ENCODE peak calls at places on chromosome 17, in nine cellular contexts. One of them, this sample, is unnamed.

GRCh38 chr17:35341465-35341992 is 31.9 kb downstream of the SLFN11 start:
- DNase-seq in hepatic stellate cell: no peak
- DNase-seq in central memory CD8-positive, alpha-beta T cell: no peak
- DNase-seq in ecto neural progenitor cell: no peak
- DNase-seq in Daoy: no peak
- DNase-seq in cardiac septum: no peak
- DNase-seq in psoas muscle: no peak
- DNase-seq in naive thymus-derived CD4-positive, alpha-beta T cell: peak
- DNase-seq in activated effector memory CD4-positive, alpha-beta T cell treated with anti-CD3 and anti-CD28 coated beads, Interleukin-2, amount 50 U/mL, for 16 hours: no peak
- DNase-seq in this sample: no peak

GRCh38 chr17:4365628-4366311 is 705 bp downstream of the UBE2G1 start:
- DNase-seq in hepatic stellate cell: no peak
- DNase-seq in naive thymus-derived CD4-positive, alpha-beta T cell: no peak
- DNase-seq in Daoy: peak
- DNase-seq in activated effector memory CD4-positive, alpha-beta T cell treated with anti-CD3 and anti-CD28 coated beads, Interleukin-2, amount 50 U/mL, for 16 hours: no peak
- DNase-seq in ecto neural progenitor cell: no peak
- DNase-seq in central memory CD8-positive, alpha-beta T cell: no peak
- DNase-seq in cardiac septum: peak
- DNase-seq in psoas muscle: peak
- DNase-seq in this sample: peak

GRCh38 chr17:2380225-2380922 is 20.5 kb downstream of the MNT start:
- DNase-seq in naive thymus-derived CD4-positive, alpha-beta T cell: no peak
- DNase-seq in Daoy: no peak
- DNase-seq in activated effector memory CD4-positive, alpha-beta T cell treated with anti-CD3 and anti-CD28 coated beads, Interleukin-2, amount 50 U/mL, for 16 hours: no peak
- DNase-seq in hepatic stellate cell: no peak
- DNase-seq in psoas muscle: no peak
- DNase-seq in ecto neural progenitor cell: no peak
- DNase-seq in central memory CD8-positive, alpha-beta T cell: no peak
- DNase-seq in cardiac septum: no peak
- DNase-seq in this sample: no peak

GRCh38 chr17:32626371-32626770 is 139.6 kb downstream of the CDK5R1 start:
- DNase-seq in central memory CD8-positive, alpha-beta T cell: no peak
- DNase-seq in hepatic stellate cell: no peak
- DNase-seq in ecto neural progenitor cell: no peak
- DNase-seq in activated effector memory CD4-positive, alpha-beta T cell treated with anti-CD3 and anti-CD28 coated beads, Interleukin-2, amount 50 U/mL, for 16 hours: no peak
- DNase-seq in naive thymus-derived CD4-positive, alpha-beta T cell: no peak
- DNase-seq in cardiac septum: no peak
- DNase-seq in Daoy: no peak
- DNase-seq in psoas muscle: no peak
- DNase-seq in this sample: no peak

GRCh38 chr17:67194134-67194533 is 50.9 kb downstream of the HELZ start:
- DNase-seq in hepatic stellate cell: peak
- DNase-seq in ecto neural progenitor cell: no peak
- DNase-seq in psoas muscle: no peak
- DNase-seq in cardiac septum: no peak
- DNase-seq in activated effector memory CD4-positive, alpha-beta T cell treated with anti-CD3 and anti-CD28 coated beads, Interleukin-2, amount 50 U/mL, for 16 hours: no peak
- DNase-seq in naive thymus-derived CD4-positive, alpha-beta T cell: no peak
- DNase-seq in central memory CD8-positive, alpha-beta T cell: no peak
- DNase-seq in Daoy: no peak
- DNase-seq in this sample: peak

GRCh38 chr17:32504166-32504990 is 17.6 kb downstream of the CDK5R1 start:
- DNase-seq in hepatic stellate cell: peak
- DNase-seq in psoas muscle: peak
- DNase-seq in Daoy: peak
- DNase-seq in activated effector memory CD4-positive, alpha-beta T cell treated with anti-CD3 and anti-CD28 coated beads, Interleukin-2, amount 50 U/mL, for 16 hours: peak
- DNase-seq in cardiac septum: no peak
- DNase-seq in ecto neural progenitor cell: no peak
- DNase-seq in central memory CD8-positive, alpha-beta T cell: no peak
- DNase-seq in naive thymus-derived CD4-positive, alpha-beta T cell: no peak
- DNase-seq in this sample: no peak

GRCh38 chr17:62778990-62779681 is 29.0 kb downstream of the MARCHF10 start:
- DNase-seq in naive thymus-derived CD4-positive, alpha-beta T cell: no peak
- DNase-seq in cardiac septum: no peak
- DNase-seq in hepatic stellate cell: peak
- DNase-seq in ecto neural progenitor cell: no peak
- DNase-seq in central memory CD8-positive, alpha-beta T cell: no peak
- DNase-seq in psoas muscle: no peak
- DNase-seq in Daoy: peak
- DNase-seq in activated effector memory CD4-positive, alpha-beta T cell treated with anti-CD3 and anti-CD28 coated beads, Interleukin-2, amount 50 U/mL, for 16 hours: no peak
- DNase-seq in this sample: no peak

GRCh38 chr17:57987582-57988300 is at the start of gene VEZF1:
- DNase-seq in Daoy: peak
- DNase-seq in psoas muscle: peak
- DNase-seq in central memory CD8-positive, alpha-beta T cell: no peak
- DNase-seq in naive thymus-derived CD4-positive, alpha-beta T cell: peak
- DNase-seq in ecto neural progenitor cell: peak
- DNase-seq in activated effector memory CD4-positive, alpha-beta T cell treated with anti-CD3 and anti-CD28 coated beads, Interleukin-2, amount 50 U/mL, for 16 hours: peak
- DNase-seq in cardiac septum: peak
- DNase-seq in hepatic stellate cell: peak
- DNase-seq in this sample: peak

GRCh38 chr17:59331929-59332889 is 754 bp downstream of the YPEL2 start:
- DNase-seq in naive thymus-derived CD4-positive, alpha-beta T cell: peak
- DNase-seq in ecto neural progenitor cell: peak
- DNase-seq in activated effector memory CD4-positive, alpha-beta T cell treated with anti-CD3 and anti-CD28 coated beads, Interleukin-2, amount 50 U/mL, for 16 hours: peak
- DNase-seq in psoas muscle: peak
- DNase-seq in Daoy: peak
- DNase-seq in central memory CD8-positive, alpha-beta T cell: no peak
- DNase-seq in cardiac septum: peak
- DNase-seq in hepatic stellate cell: peak
- DNase-seq in this sample: peak

GRCh38 chr17:1606352-1606985 is 22.2 kb downstream of the SLC43A2 start:
- DNase-seq in psoas muscle: no peak
- DNase-seq in hepatic stellate cell: no peak
- DNase-seq in central memory CD8-positive, alpha-beta T cell: no peak
- DNase-seq in Daoy: no peak
- DNase-seq in ecto neural progenitor cell: no peak
- DNase-seq in naive thymus-derived CD4-positive, alpha-beta T cell: no peak
- DNase-seq in cardiac septum: no peak
- DNase-seq in activated effector memory CD4-positive, alpha-beta T cell treated with anti-CD3 and anti-CD28 coated beads, Interleukin-2, amount 50 U/mL, for 16 hours: peak
- DNase-seq in this sample: no peak

GRCh38 chr17:32265192-32265895 is at the start of gene RHBDL3:
- DNase-seq in central memory CD8-positive, alpha-beta T cell: no peak
- DNase-seq in Daoy: no peak
- DNase-seq in psoas muscle: peak
- DNase-seq in naive thymus-derived CD4-positive, alpha-beta T cell: no peak
- DNase-seq in cardiac septum: no peak
- DNase-seq in activated effector memory CD4-positive, alpha-beta T cell treated with anti-CD3 and anti-CD28 coated beads, Interleukin-2, amount 50 U/mL, for 16 hours: peak
- DNase-seq in hepatic stellate cell: no peak
- DNase-seq in ecto neural progenitor cell: peak
- DNase-seq in this sample: no peak

GRCh38 chr17:6457688-6458190 is 13.5 kb downstream of the PIMREG start:
- DNase-seq in ecto neural progenitor cell: no peak
- DNase-seq in Daoy: no peak
- DNase-seq in central memory CD8-positive, alpha-beta T cell: no peak
- DNase-seq in cardiac septum: no peak
- DNase-seq in hepatic stellate cell: no peak
- DNase-seq in psoas muscle: no peak
- DNase-seq in activated effector memory CD4-positive, alpha-beta T cell treated with anti-CD3 and anti-CD28 coated beads, Interleukin-2, amount 50 U/mL, for 16 hours: no peak
- DNase-seq in naive thymus-derived CD4-positive, alpha-beta T cell: no peak
- DNase-seq in this sample: no peak

GRCh38 chr17:8994319-8994718 is 27.0 kb upstream of the NTN1 start:
- DNase-seq in cardiac septum: peak
- DNase-seq in hepatic stellate cell: peak
- DNase-seq in Daoy: peak
- DNase-seq in activated effector memory CD4-positive, alpha-beta T cell treated with anti-CD3 and anti-CD28 coated beads, Interleukin-2, amount 50 U/mL, for 16 hours: peak
- DNase-seq in ecto neural progenitor cell: peak
- DNase-seq in naive thymus-derived CD4-positive, alpha-beta T cell: no peak
- DNase-seq in central memory CD8-positive, alpha-beta T cell: peak
- DNase-seq in psoas muscle: peak
- DNase-seq in this sample: peak

GRCh38 chr17:44636562-44636961 is 19.7 kb upstream of the MEIOC start:
- DNase-seq in Daoy: peak
- DNase-seq in activated effector memory CD4-positive, alpha-beta T cell treated with anti-CD3 and anti-CD28 coated beads, Interleukin-2, amount 50 U/mL, for 16 hours: no peak
- DNase-seq in ecto neural progenitor cell: no peak
- DNase-seq in cardiac septum: no peak
- DNase-seq in central memory CD8-positive, alpha-beta T cell: no peak
- DNase-seq in naive thymus-derived CD4-positive, alpha-beta T cell: peak
- DNase-seq in hepatic stellate cell: peak
- DNase-seq in psoas muscle: no peak
- DNase-seq in this sample: peak

GRCh38 chr17:82231562-82232321 is 2.9 kb downstream of the SLC16A3 start:
- DNase-seq in hepatic stellate cell: peak
- DNase-seq in Daoy: peak
- DNase-seq in naive thymus-derived CD4-positive, alpha-beta T cell: no peak
- DNase-seq in psoas muscle: peak
- DNase-seq in activated effector memory CD4-positive, alpha-beta T cell treated with anti-CD3 and anti-CD28 coated beads, Interleukin-2, amount 50 U/mL, for 16 hours: peak
- DNase-seq in cardiac septum: peak
- DNase-seq in ecto neural progenitor cell: peak
- DNase-seq in central memory CD8-positive, alpha-beta T cell: no peak
- DNase-seq in this sample: no peak

GRCh38 chr17:8488931-8489330 is 53.2 kb downstream of the NDEL1 start:
- DNase-seq in cardiac septum: no peak
- DNase-seq in ecto neural progenitor cell: no peak
- DNase-seq in central memory CD8-positive, alpha-beta T cell: no peak
- DNase-seq in Daoy: peak
- DNase-seq in psoas muscle: peak
- DNase-seq in activated effector memory CD4-positive, alpha-beta T cell treated with anti-CD3 and anti-CD28 coated beads, Interleukin-2, amount 50 U/mL, for 16 hours: no peak
- DNase-seq in hepatic stellate cell: peak
- DNase-seq in naive thymus-derived CD4-positive, alpha-beta T cell: no peak
- DNase-seq in this sample: peak

GRCh38 chr17:44995602-44996001 is 27.5 kb upstream of the C1QL1 start:
- DNase-seq in hepatic stellate cell: no peak
- DNase-seq in activated effector memory CD4-positive, alpha-beta T cell treated with anti-CD3 and anti-CD28 coated beads, Interleukin-2, amount 50 U/mL, for 16 hours: no peak
- DNase-seq in naive thymus-derived CD4-positive, alpha-beta T cell: no peak
- DNase-seq in Daoy: no peak
- DNase-seq in cardiac septum: no peak
- DNase-seq in ecto neural progenitor cell: no peak
- DNase-seq in psoas muscle: no peak
- DNase-seq in central memory CD8-positive, alpha-beta T cell: no peak
- DNase-seq in this sample: no peak

GRCh38 chr17:35086164-35086563 is 22.7 kb upstream of the RFFL start:
- DNase-seq in ecto neural progenitor cell: no peak
- DNase-seq in cardiac septum: no peak
- DNase-seq in naive thymus-derived CD4-positive, alpha-beta T cell: no peak
- DNase-seq in activated effector memory CD4-positive, alpha-beta T cell treated with anti-CD3 and anti-CD28 coated beads, Interleukin-2, amount 50 U/mL, for 16 hours: no peak
- DNase-seq in hepatic stellate cell: no peak
- DNase-seq in psoas muscle: no peak
- DNase-seq in central memory CD8-positive, alpha-beta T cell: no peak
- DNase-seq in Daoy: no peak
- DNase-seq in this sample: no peak

GRCh38 chr17:35298639-35299038 is 55.8 kb downstream of the SLFN5 start:
- DNase-seq in central memory CD8-positive, alpha-beta T cell: no peak
- DNase-seq in Daoy: no peak
- DNase-seq in activated effector memory CD4-positive, alpha-beta T cell treated with anti-CD3 and anti-CD28 coated beads, Interleukin-2, amount 50 U/mL, for 16 hours: no peak
- DNase-seq in ecto neural progenitor cell: no peak
- DNase-seq in cardiac septum: no peak
- DNase-seq in naive thymus-derived CD4-positive, alpha-beta T cell: no peak
- DNase-seq in hepatic stellate cell: no peak
- DNase-seq in psoas muscle: no peak
- DNase-seq in this sample: no peak

GRCh38 chr17:63317166-63317845 is 128.8 kb downstream of the CYB561 start:
- DNase-seq in psoas muscle: no peak
- DNase-seq in naive thymus-derived CD4-positive, alpha-beta T cell: no peak
- DNase-seq in central memory CD8-positive, alpha-beta T cell: no peak
- DNase-seq in cardiac septum: no peak
- DNase-seq in Daoy: no peak
- DNase-seq in ecto neural progenitor cell: no peak
- DNase-seq in activated effector memory CD4-positive, alpha-beta T cell treated with anti-CD3 and anti-CD28 coated beads, Interleukin-2, amount 50 U/mL, for 16 hours: no peak
- DNase-seq in hepatic stellate cell: no peak
- DNase-seq in this sample: no peak

GRCh38 chr17:2649191-2649590 is 55.7 kb downstream of the PAFAH1B1 start:
- DNase-seq in hepatic stellate cell: no peak
- DNase-seq in ecto neural progenitor cell: no peak
- DNase-seq in Daoy: no peak
- DNase-seq in psoas muscle: no peak
- DNase-seq in cardiac septum: no peak
- DNase-seq in central memory CD8-positive, alpha-beta T cell: no peak
- DNase-seq in activated effector memory CD4-positive, alpha-beta T cell treated with anti-CD3 and anti-CD28 coated beads, Interleukin-2, amount 50 U/mL, for 16 hours: no peak
- DNase-seq in naive thymus-derived CD4-positive, alpha-beta T cell: no peak
- DNase-seq in this sample: no peak

GRCh38 chr17:38885044-38885727 is 15.3 kb downstream of the LASP1 start:
- DNase-seq in naive thymus-derived CD4-positive, alpha-beta T cell: no peak
- DNase-seq in Daoy: no peak
- DNase-seq in ecto neural progenitor cell: no peak
- DNase-seq in cardiac septum: no peak
- DNase-seq in hepatic stellate cell: no peak
- DNase-seq in central memory CD8-positive, alpha-beta T cell: no peak
- DNase-seq in activated effector memory CD4-positive, alpha-beta T cell treated with anti-CD3 and anti-CD28 coated beads, Interleukin-2, amount 50 U/mL, for 16 hours: no peak
- DNase-seq in psoas muscle: no peak
- DNase-seq in this sample: no peak

GRCh38 chr17:79620207-79621038 is 9.6 kb upstream of the RBFOX3 start:
- DNase-seq in hepatic stellate cell: no peak
- DNase-seq in central memory CD8-positive, alpha-beta T cell: no peak
- DNase-seq in activated effector memory CD4-positive, alpha-beta T cell treated with anti-CD3 and anti-CD28 coated beads, Interleukin-2, amount 50 U/mL, for 16 hours: peak
- DNase-seq in naive thymus-derived CD4-positive, alpha-beta T cell: no peak
- DNase-seq in psoas muscle: no peak
- DNase-seq in ecto neural progenitor cell: peak
- DNase-seq in Daoy: no peak
- DNase-seq in cardiac septum: peak
- DNase-seq in this sample: no peak

GRCh38 chr17:42378597-42379594 is 9.3 kb downstream of the STAT3 start:
- DNase-seq in psoas muscle: no peak
- DNase-seq in hepatic stellate cell: peak
- DNase-seq in naive thymus-derived CD4-positive, alpha-beta T cell: peak
- DNase-seq in activated effector memory CD4-positive, alpha-beta T cell treated with anti-CD3 and anti-CD28 coated beads, Interleukin-2, amount 50 U/mL, for 16 hours: peak
- DNase-seq in Daoy: peak
- DNase-seq in central memory CD8-positive, alpha-beta T cell: no peak
- DNase-seq in cardiac septum: no peak
- DNase-seq in ecto neural progenitor cell: no peak
- DNase-seq in this sample: peak

GRCh38 chr17:682150-682549 is 32.5 kb downstream of the VPS53 start:
- DNase-seq in hepatic stellate cell: no peak
- DNase-seq in central memory CD8-positive, alpha-beta T cell: no peak
- DNase-seq in psoas muscle: no peak
- DNase-seq in ecto neural progenitor cell: no peak
- DNase-seq in activated effector memory CD4-positive, alpha-beta T cell treated with anti-CD3 and anti-CD28 coated beads, Interleukin-2, amount 50 U/mL, for 16 hours: no peak
- DNase-seq in Daoy: no peak
- DNase-seq in cardiac septum: no peak
- DNase-seq in naive thymus-derived CD4-positive, alpha-beta T cell: peak
- DNase-seq in this sample: no peak

GRCh38 chr17:80195671-80196529 is 24.2 kb downstream of the SGSH start:
- DNase-seq in Daoy: peak
- DNase-seq in ecto neural progenitor cell: peak
- DNase-seq in hepatic stellate cell: peak
- DNase-seq in psoas muscle: peak
- DNase-seq in central memory CD8-positive, alpha-beta T cell: peak
- DNase-seq in naive thymus-derived CD4-positive, alpha-beta T cell: peak
- DNase-seq in cardiac septum: no peak
- DNase-seq in activated effector memory CD4-positive, alpha-beta T cell treated with anti-CD3 and anti-CD28 coated beads, Interleukin-2, amount 50 U/mL, for 16 hours: peak
- DNase-seq in this sample: no peak

GRCh38 chr17:75315541-75316243 is 26.5 kb upstream of the SLC25A19 start:
- DNase-seq in activated effector memory CD4-positive, alpha-beta T cell treated with anti-CD3 and anti-CD28 coated beads, Interleukin-2, amount 50 U/mL, for 16 hours: no peak
- DNase-seq in Daoy: no peak
- DNase-seq in ecto neural progenitor cell: no peak
- DNase-seq in hepatic stellate cell: no peak
- DNase-seq in naive thymus-derived CD4-positive, alpha-beta T cell: no peak
- DNase-seq in central memory CD8-positive, alpha-beta T cell: no peak
- DNase-seq in cardiac septum: no peak
- DNase-seq in psoas muscle: peak
- DNase-seq in this sample: no peak

GRCh38 chr17:20095366-20096080 is 86.4 kb downstream of the SPECC1 start:
- DNase-seq in psoas muscle: peak
- DNase-seq in cardiac septum: peak
- DNase-seq in ecto neural progenitor cell: peak
- DNase-seq in Daoy: peak
- DNase-seq in activated effector memory CD4-positive, alpha-beta T cell treated with anti-CD3 and anti-CD28 coated beads, Interleukin-2, amount 50 U/mL, for 16 hours: no peak
- DNase-seq in central memory CD8-positive, alpha-beta T cell: no peak
- DNase-seq in naive thymus-derived CD4-positive, alpha-beta T cell: no peak
- DNase-seq in hepatic stellate cell: peak
- DNase-seq in this sample: peak

GRCh38 chr17:58530655-58531054 is 16.2 kb upstream of the MTMR4 start:
- DNase-seq in hepatic stellate cell: no peak
- DNase-seq in Daoy: no peak
- DNase-seq in ecto neural progenitor cell: no peak
- DNase-seq in cardiac septum: peak
- DNase-seq in activated effector memory CD4-positive, alpha-beta T cell treated with anti-CD3 and anti-CD28 coated beads, Interleukin-2, amount 50 U/mL, for 16 hours: no peak
- DNase-seq in central memory CD8-positive, alpha-beta T cell: no peak
- DNase-seq in psoas muscle: no peak
- DNase-seq in naive thymus-derived CD4-positive, alpha-beta T cell: no peak
- DNase-seq in this sample: no peak

GRCh38 chr17:3944485-3945388 is 19.5 kb downstream of the ATP2A3 start:
- DNase-seq in central memory CD8-positive, alpha-beta T cell: peak
- DNase-seq in naive thymus-derived CD4-positive, alpha-beta T cell: peak
- DNase-seq in cardiac septum: no peak
- DNase-seq in hepatic stellate cell: no peak
- DNase-seq in activated effector memory CD4-positive, alpha-beta T cell treated with anti-CD3 and anti-CD28 coated beads, Interleukin-2, amount 50 U/mL, for 16 hours: peak
- DNase-seq in psoas muscle: peak
- DNase-seq in Daoy: peak
- DNase-seq in ecto neural progenitor cell: peak
- DNase-seq in this sample: peak

GRCh38 chr17:10870651-10871050 is 32.8 kb upstream of the PIRT start:
- DNase-seq in ecto neural progenitor cell: no peak
- DNase-seq in central memory CD8-positive, alpha-beta T cell: no peak
- DNase-seq in Daoy: no peak
- DNase-seq in hepatic stellate cell: no peak
- DNase-seq in psoas muscle: no peak
- DNase-seq in naive thymus-derived CD4-positive, alpha-beta T cell: no peak
- DNase-seq in cardiac septum: no peak
- DNase-seq in activated effector memory CD4-positive, alpha-beta T cell treated with anti-CD3 and anti-CD28 coated beads, Interleukin-2, amount 50 U/mL, for 16 hours: no peak
- DNase-seq in this sample: no peak